ENCODE peak calls at places on chromosome 20, in four cellular contexts. Z, H, X and R are unnamed samples.

GRCh38 chr20:48294196-48294595 is 508.9 kb upstream of the SULF2 start:
- DNase-seq in X (no peak), Z (no peak), H (no peak), R (no peak)

GRCh38 chr20:58308680-58309527 is 611 bp upstream of the RAB22A start:
- DNase-seq in X (peak; percentile 58), Z (peak; percentile 77), H (peak; percentile 67), R (peak; percentile 95)

GRCh38 chr20:53434662-53435061 is 159.0 kb downstream of the ZNF217 start:
- DNase-seq in Z (no peak), X (no peak), H (peak; percentile 24), R (peak; percentile 24)

GRCh38 chr20:40689943-40690835 is 1.2 kb upstream of the MAFB start:
- DNase-seq in X (peak; percentile 32), Z (peak; percentile 83), H (peak; percentile 89), R (peak; percentile 98)

GRCh38 chr20:9215539-9215938 is 146.7 kb downstream of the PLCB4 start:
- DNase-seq in Z (no peak), X (no peak), H (no peak), R (no peak)

GRCh38 chr20:1033751-1034419 is 31.8 kb upstream of the RSPO4 start:
- DNase-seq in H (no peak), X (no peak), Z (no peak), R (no peak)

GRCh38 chr20:5652626-5653573 is 97.3 kb upstream of the SHLD1 start:
- DNase-seq in Z (no peak), X (no peak), H (no peak), R (no peak)

GRCh38 chr20:18195931-18196330 is 58.3 kb downstream of the KAT14 start:
- DNase-seq in H (no peak), X (no peak), Z (no peak), R (no peak)

GRCh38 chr20:13930246-13930645 is 60.2 kb downstream of the SEL1L2 start:
- DNase-seq in X (no peak), Z (no peak), H (no peak), R (no peak)

GRCh38 chr20:53937330-53937729 is 133.1 kb downstream of the BCAS1 start:
- DNase-seq in Z (no peak), X (no peak), H (no peak), R (no peak)

GRCh38 chr20:61980647-61981583 is 84.8 kb downstream of the TAF4 start:
- DNase-seq in H (peak; percentile 50), Z (no peak), X (no peak), R (no peak)

GRCh38 chr20:34583524-34583923 is 25.0 kb downstream of the MAP1LC3A start:
- DNase-seq in H (no peak), X (no peak), Z (no peak), R (no peak)

GRCh38 chr20:59441860-59442810 is 141.7 kb downstream of the EDN3 start:
- DNase-seq in H (no peak), Z (no peak), X (no peak), R (no peak)

GRCh38 chr20:16352321-16352720 is 220.9 kb downstream of the KIF16B start:
- DNase-seq in H (no peak), X (no peak), Z (no peak), R (no peak)

GRCh38 chr20:37816003-37816402 is 86.9 kb upstream of the VSTM2L start:
- DNase-seq in X (no peak), H (no peak), Z (no peak), R (no peak)

GRCh38 chr20:6686171-6686570 is 81.3 kb upstream of the BMP2 start:
- DNase-seq in X (no peak), Z (no peak), H (no peak), R (no peak)

GRCh38 chr20:17934141-17934862 is 34.3 kb downstream of the SNX5 start:
- DNase-seq in H (peak; percentile 50), Z (no peak), X (no peak), R (no peak)

GRCh38 chr20:32333988-32334885 is 23.9 kb upstream of the ASXL1 start:
- DNase-seq in Z (peak; percentile 36), H (peak; percentile 35), X (peak; percentile 30), R (peak; percentile 89)

GRCh38 chr20:37081717-37082289 is 14.0 kb downstream of the RBL1 start:
- DNase-seq in Z (peak; percentile 24), X (peak; percentile 44), H (no peak), R (no peak)